ENCODE peak calls at places on chromosomes 6 and 20, in four cellular contexts. One of them, this sample, is unnamed.

GRCh38 chr6:6591778-6592388 is 3.4 kb downstream of the LY86 start:
- DNase-seq in endothelial cell: no peak
- DNase-seq in GM23338: no peak
- DNase-seq in BJ: no peak
- DNase-seq in this sample: no peak

GRCh38 chr20:50717974-50718761 is 13.2 kb upstream of the PARD6B start:
- DNase-seq in GM23338: peak
- DNase-seq in BJ: no peak
- DNase-seq in endothelial cell: no peak
- DNase-seq in this sample: no peak

GRCh38 chr6:109372070-109372585 is 10.1 kb downstream of the CD164 start:
- DNase-seq in endothelial cell: no peak
- DNase-seq in GM23338: no peak
- DNase-seq in BJ: no peak
- DNase-seq in this sample: no peak

GRCh38 chr20:44223721-44224120 is 13.2 kb upstream of the OSER1 start:
- DNase-seq in GM23338: no peak
- DNase-seq in endothelial cell: no peak
- DNase-seq in BJ: no peak
- DNase-seq in this sample: no peak

GRCh38 chr20:2051920-2052319 is 49.7 kb upstream of the STK35 start:
- DNase-seq in GM23338: peak
- DNase-seq in BJ: no peak
- DNase-seq in endothelial cell: no peak
- DNase-seq in this sample: no peak

GRCh38 chr6:2450546-2450945 is 205.1 kb upstream of the GMDS start:
- DNase-seq in GM23338: no peak
- DNase-seq in BJ: no peak
- DNase-seq in endothelial cell: no peak
- DNase-seq in this sample: no peak

GRCh38 chr20:41118632-41119031 is 18.7 kb upstream of the PLCG1 start:
- DNase-seq in GM23338: no peak
- DNase-seq in BJ: no peak
- DNase-seq in endothelial cell: no peak
- DNase-seq in this sample: no peak

GRCh38 chr20:50834599-50835005 is 39.7 kb downstream of the BCAS4 start:
- DNase-seq in GM23338: no peak
- DNase-seq in BJ: peak
- DNase-seq in endothelial cell: no peak
- DNase-seq in this sample: peak

GRCh38 chr20:50146732-50147662 is 6.5 kb downstream of the PEDS1 start:
- DNase-seq in endothelial cell: no peak
- DNase-seq in GM23338: peak
- DNase-seq in BJ: no peak
- DNase-seq in this sample: peak

GRCh38 chr20:24721891-24722530 is 227.1 kb upstream of the CST7 start:
- DNase-seq in BJ: no peak
- DNase-seq in GM23338: no peak
- DNase-seq in endothelial cell: no peak
- DNase-seq in this sample: no peak

GRCh38 chr6:169950558-169950957 is 199.1 kb downstream of the ERMARD start:
- DNase-seq in GM23338: no peak
- DNase-seq in endothelial cell: no peak
- DNase-seq in BJ: no peak
- DNase-seq in this sample: no peak

GRCh38 chr6:47678739-47679138 is 19.6 kb upstream of the ADGRF4 start:
- DNase-seq in endothelial cell: no peak
- DNase-seq in GM23338: no peak
- DNase-seq in BJ: no peak
- DNase-seq in this sample: no peak

GRCh38 chr20:33042983-33043730 is 10.5 kb upstream of the BPIFB3 start:
- DNase-seq in BJ: no peak
- DNase-seq in endothelial cell: no peak
- DNase-seq in GM23338: no peak
- DNase-seq in this sample: no peak

GRCh38 chr6:141484726-141485125 is 648.0 kb upstream of the GJE1 start:
- DNase-seq in BJ: no peak
- DNase-seq in endothelial cell: no peak
- DNase-seq in GM23338: no peak
- DNase-seq in this sample: no peak

GRCh38 chr20:8132015-8132631 is at the start of gene PLCB1:
- DNase-seq in GM23338: peak
- DNase-seq in BJ: no peak
- DNase-seq in endothelial cell: peak
- DNase-seq in this sample: peak

GRCh38 chr6:27994616-27995015 is 37.6 kb downstream of the OR2B6 start:
- DNase-seq in BJ: peak
- DNase-seq in GM23338: no peak
- DNase-seq in endothelial cell: no peak
- DNase-seq in this sample: no peak

GRCh38 chr6:35708585-35708984 is 19.9 kb upstream of the FKBP5 start:
- DNase-seq in BJ: no peak
- DNase-seq in endothelial cell: no peak
- DNase-seq in GM23338: no peak
- DNase-seq in this sample: no peak

GRCh38 chr6:74578339-74578738 is 627.5 kb downstream of the COL12A1 start:
- DNase-seq in BJ: peak
- DNase-seq in endothelial cell: no peak
- DNase-seq in GM23338: no peak
- DNase-seq in this sample: peak

GRCh38 chr6:30483677-30484279 is 5.5 kb upstream of the HLA-E start:
- DNase-seq in BJ: no peak
- DNase-seq in GM23338: peak
- DNase-seq in endothelial cell: peak
- DNase-seq in this sample: peak

GRCh38 chr20:49186535-49187329 is 1.4 kb downstream of the STAU1 start:
- DNase-seq in BJ: no peak
- DNase-seq in GM23338: peak
- DNase-seq in endothelial cell: peak
- DNase-seq in this sample: peak

GRCh38 chr6:143348531-143348930 is 102.0 kb downstream of the ADAT2 start:
- DNase-seq in GM23338: no peak
- DNase-seq in endothelial cell: no peak
- DNase-seq in BJ: no peak
- DNase-seq in this sample: no peak

GRCh38 chr6:75306074-75306473 is 21.5 kb upstream of the TMEM30A start:
- DNase-seq in BJ: no peak
- DNase-seq in endothelial cell: no peak
- DNase-seq in GM23338: no peak
- DNase-seq in this sample: peak

GRCh38 chr6:149233056-149233715 is 84.3 kb upstream of the TAB2 start:
- DNase-seq in GM23338: no peak
- DNase-seq in BJ: peak
- DNase-seq in endothelial cell: no peak
- DNase-seq in this sample: peak

GRCh38 chr6:7672066-7673062 is 53.5 kb upstream of the BMP6 start:
- DNase-seq in BJ: no peak
- DNase-seq in GM23338: no peak
- DNase-seq in endothelial cell: no peak
- DNase-seq in this sample: no peak

GRCh38 chr6:155436981-155437749 is 18.5 kb downstream of the NOX3 start:
- DNase-seq in GM23338: no peak
- DNase-seq in endothelial cell: no peak
- DNase-seq in BJ: no peak
- DNase-seq in this sample: no peak

GRCh38 chr6:129789974-129790373 is 71.1 kb downstream of the TMEM244 start:
- DNase-seq in endothelial cell: no peak
- DNase-seq in BJ: no peak
- DNase-seq in GM23338: no peak
- DNase-seq in this sample: no peak

GRCh38 chr6:89239338-89239737 is 22.2 kb upstream of the GABRR1 start:
- DNase-seq in BJ: no peak
- DNase-seq in endothelial cell: peak
- DNase-seq in GM23338: peak
- DNase-seq in this sample: no peak

GRCh38 chr6:64890609-64891008 is 816.4 kb downstream of the EYS start:
- DNase-seq in GM23338: no peak
- DNase-seq in endothelial cell: no peak
- DNase-seq in BJ: no peak
- DNase-seq in this sample: peak

GRCh38 chr20:56566621-56567020 is 33.6 kb downstream of the FAM209B start:
- DNase-seq in BJ: no peak
- DNase-seq in endothelial cell: no peak
- DNase-seq in GM23338: no peak
- DNase-seq in this sample: no peak

GRCh38 chr6:503610-504362 is 112.2 kb downstream of the IRF4 start:
- DNase-seq in endothelial cell: no peak
- DNase-seq in BJ: no peak
- DNase-seq in GM23338: no peak
- DNase-seq in this sample: no peak

GRCh38 chr6:160360955-160361354 is 12.8 kb downstream of the SLC22A3 start:
- DNase-seq in endothelial cell: no peak
- DNase-seq in GM23338: no peak
- DNase-seq in BJ: no peak
- DNase-seq in this sample: no peak

GRCh38 chr6:166433096-166433495 is 50.4 kb upstream of the MPC1 start:
- DNase-seq in endothelial cell: no peak
- DNase-seq in BJ: no peak
- DNase-seq in GM23338: no peak
- DNase-seq in this sample: no peak

GRCh38 chr6:154806804-154807203 is 73.6 kb downstream of the SCAF8 start:
- DNase-seq in GM23338: no peak
- DNase-seq in endothelial cell: no peak
- DNase-seq in BJ: no peak
- DNase-seq in this sample: peak

DNA sequence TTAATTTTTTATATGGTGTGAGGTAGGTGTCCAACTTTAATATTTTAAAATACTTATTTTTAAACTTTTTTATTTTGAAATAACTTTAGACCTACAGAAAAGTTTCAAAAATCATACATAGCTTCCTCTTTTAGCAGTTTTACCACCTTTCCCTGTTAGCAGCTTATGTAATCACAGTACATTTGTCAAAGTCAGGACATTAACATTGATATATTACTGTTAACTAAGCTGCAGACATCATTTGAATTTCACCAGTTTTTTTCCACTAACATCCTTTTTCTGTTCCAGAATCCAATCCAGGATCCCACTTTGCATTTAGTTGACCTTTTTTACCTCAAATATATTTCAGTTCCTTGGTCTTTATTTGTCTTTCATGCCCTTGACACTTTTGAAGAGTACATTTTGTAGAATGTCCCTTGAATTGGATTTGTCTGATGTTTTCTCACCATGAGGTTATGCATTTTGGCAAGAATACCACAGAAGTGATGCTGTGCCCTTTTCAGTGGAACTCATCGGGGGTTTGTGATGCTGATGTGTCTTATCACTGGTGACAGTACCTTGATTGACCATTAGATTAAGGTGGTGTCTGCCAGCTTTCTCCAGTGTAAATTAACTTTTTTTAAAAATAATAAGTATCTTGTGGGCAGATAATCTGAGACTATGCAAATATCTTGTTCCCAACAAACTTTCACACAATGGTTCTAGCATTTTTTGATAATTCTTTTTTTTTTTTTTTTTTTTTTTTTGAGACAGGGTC is 33.4 kb downstream of the TTLL9 start:
- DNase-seq in BJ: no peak
- DNase-seq in endothelial cell: no peak
- DNase-seq in GM23338: no peak
- DNase-seq in this sample: no peak
- TF ChIP-seq CTCF in BJ: no peak
- TF ChIP-seq CTCF in endothelial cell: peak
- TF ChIP-seq CTCF in GM23338: no peak
- TF ChIP-seq CTCF in this sample: no peak

DNA sequence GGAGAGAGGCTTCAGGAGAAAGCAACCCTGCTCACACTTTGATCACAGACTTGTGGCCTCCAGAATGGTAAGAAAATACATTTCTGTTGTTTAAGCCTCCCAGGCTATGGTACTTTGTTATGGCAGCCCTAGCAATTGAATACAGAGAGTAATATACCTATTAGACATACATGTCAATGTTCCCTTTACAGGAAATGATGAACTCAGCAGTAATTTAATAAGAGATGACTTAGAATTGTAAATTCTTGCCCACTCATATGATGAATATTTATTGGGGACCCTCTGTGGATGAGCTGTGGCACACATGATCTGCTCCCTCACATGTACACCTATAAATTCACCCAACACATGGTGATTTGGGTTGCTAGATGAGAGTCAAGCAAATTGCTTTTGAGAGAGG is 20.4 kb upstream of the FOXA2 start:
- DNase-seq in BJ: no peak
- DNase-seq in GM23338: no peak
- DNase-seq in endothelial cell: no peak
- DNase-seq in this sample: no peak
- TF ChIP-seq CTCF in BJ: no peak
- TF ChIP-seq CTCF in GM23338: no peak
- TF ChIP-seq CTCF in endothelial cell: no peak
- TF ChIP-seq CTCF in this sample: no peak

DNA sequence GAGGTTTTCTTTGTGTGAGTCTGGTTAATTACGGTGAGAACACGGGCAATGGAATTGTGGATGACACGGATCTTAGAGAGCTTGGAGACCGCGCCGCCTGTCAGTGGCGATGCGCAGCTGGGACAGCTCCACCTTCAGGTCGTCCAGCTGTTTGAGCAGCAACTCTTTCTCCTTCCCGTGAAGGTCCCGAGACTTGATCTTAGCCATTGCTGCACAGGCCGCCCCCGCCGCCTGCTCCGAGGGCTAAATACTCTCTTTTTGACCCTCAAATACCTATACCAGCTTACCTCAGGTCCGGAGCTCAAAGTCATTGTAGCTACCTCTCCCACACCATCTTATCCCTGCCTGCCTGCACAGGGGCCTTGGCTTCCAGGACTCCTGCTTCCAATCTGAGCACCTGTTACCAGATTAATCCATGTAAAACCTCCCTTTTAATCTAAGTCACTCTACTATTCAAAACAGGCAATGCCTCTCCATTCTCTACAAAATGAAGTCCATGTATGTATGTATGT is 100.2 kb downstream of the PREP start:
- DNase-seq in BJ: no peak
- DNase-seq in GM23338: peak
- DNase-seq in endothelial cell: no peak
- DNase-seq in this sample: no peak
- TF ChIP-seq CTCF in BJ: peak
- TF ChIP-seq CTCF in GM23338: peak
- TF ChIP-seq CTCF in endothelial cell: no peak
- TF ChIP-seq CTCF in this sample: no peak

GRCh38 chr6:84776392-84776791 is 12.0 kb upstream of the TBX18 start:
- DNase-seq in BJ: no peak
- DNase-seq in GM23338: no peak
- DNase-seq in endothelial cell: no peak
- DNase-seq in this sample: no peak

GRCh38 chr6:84779917-84780316 is 15.5 kb upstream of the TBX18 start:
- DNase-seq in BJ: no peak
- DNase-seq in GM23338: no peak
- DNase-seq in endothelial cell: no peak
- DNase-seq in this sample: no peak

GRCh38 chr6:84774174-84775158 is 10.1 kb upstream of the TBX18 start:
- DNase-seq in endothelial cell: peak
- DNase-seq in GM23338: peak
- DNase-seq in BJ: no peak
- DNase-seq in this sample: peak

GRCh38 chr6:84777888-84778287 is 13.5 kb upstream of the TBX18 start:
- DNase-seq in GM23338: no peak
- DNase-seq in endothelial cell: no peak
- DNase-seq in BJ: peak
- DNase-seq in this sample: peak

GRCh38 chr6:84779380-84779779 is 15.0 kb upstream of the TBX18 start:
- DNase-seq in BJ: no peak
- DNase-seq in endothelial cell: no peak
- DNase-seq in GM23338: no peak
- DNase-seq in this sample: no peak
- TF ChIP-seq CTCF in BJ: peak
- TF ChIP-seq CTCF in endothelial cell: peak
- TF ChIP-seq CTCF in GM23338: no peak
- TF ChIP-seq CTCF in this sample: peak

GRCh38 chr20:61369731-61370520 is 117.9 kb downstream of the CDH4 start:
- DNase-seq in BJ: no peak
- DNase-seq in GM23338: peak
- DNase-seq in endothelial cell: no peak
- DNase-seq in this sample: no peak
- TF ChIP-seq CTCF in BJ: no peak
- TF ChIP-seq CTCF in GM23338: peak
- TF ChIP-seq CTCF in endothelial cell: no peak
- TF ChIP-seq CTCF in this sample: no peak